ENCODE peak calls at places on chromosomes 7 and 10, in eight cellular contexts. R is sigmoid colon, N is IMR-90, Y is breast epithelium, H is thyroid gland, D is uterus, B is tibial nerve, P is transverse colon. J is an unnamed sample.
A peak's percentile ranks its signal among the peaks of the same experiment; 100 is the strongest.

GRCh38 chr7:80145780-80146422 is 11.3 kb downstream of the GNAI1 start:
- DNase-seq in B (no peak), R (no peak), P (no peak), N (peak; percentile 93), Y (no peak), D (no peak), H (no peak), J (no peak)

GRCh38 chr7:148944935-148945934 is 61.1 kb upstream of the EZH2 start:
- DNase-seq in Y (no peak), D (no peak), B (no peak), R (no peak), N (peak; percentile 66), H (no peak), P (no peak), J (no peak)

GRCh38 chr7:108497082-108497725 is 28.7 kb downstream of the PNPLA8 start:
- DNase-seq in R (no peak), D (no peak), P (peak; percentile 21), B (peak; percentile 80), N (peak; percentile 52), Y (no peak), H (peak; percentile 43), J (peak; percentile 54)

GRCh38 chr10:127398140-127398966 is 150.8 kb upstream of the NPS start:
- DNase-seq in R (no peak), B (no peak), N (peak; percentile 73), H (no peak), P (no peak), D (no peak), Y (no peak), J (no peak)

GRCh38 chr10:84654671-84655070 is 326.3 kb downstream of the CCSER2 start:
- DNase-seq in R (no peak), P (no peak), B (no peak), H (no peak), Y (no peak), N (no peak), D (no peak), J (no peak)

GRCh38 chr10:3107426-3107961 is 40.1 kb downstream of the PFKP start:
- DNase-seq in Y (peak; percentile 91), R (peak; percentile 89), P (peak; percentile 43), D (peak; percentile 75), B (peak; percentile 67), H (peak; percentile 67), N (peak; percentile 98), J (no peak)

GRCh38 chr7:1548438-1548831 is 7.6 kb downstream of the TMEM184A start:
- DNase-seq in H (no peak), P (no peak), B (no peak), N (no peak), D (no peak), Y (no peak), R (no peak), J (no peak)

GRCh38 chr10:6473901-6474370 is 106.1 kb downstream of the PRKCQ start:
- DNase-seq in P (no peak), D (no peak), R (no peak), Y (no peak), B (no peak), H (peak; percentile 78), N (no peak), J (no peak)

GRCh38 chr7:149716007-149716931 is 57.1 kb downstream of the ZNF467 start:
- DNase-seq in Y (no peak), N (peak; percentile 23), R (peak; percentile 57), B (no peak), P (no peak), D (no peak), H (no peak), J (no peak)

GRCh38 chr10:105258674-105259065 is 617.6 kb downstream of the SORCS3 start:
- DNase-seq in Y (no peak), N (no peak), B (no peak), P (no peak), D (no peak), H (no peak), R (no peak), J (no peak)

GRCh38 chr10:105253843-105254242 is 612.8 kb downstream of the SORCS3 start:
- DNase-seq in P (no peak), Y (no peak), N (no peak), D (no peak), R (no peak), H (no peak), B (no peak), J (no peak)

GRCh38 chr10:105258036-105258673 is 617.1 kb downstream of the SORCS3 start:
- DNase-seq in H (no peak), Y (no peak), R (no peak), B (no peak), P (no peak), N (no peak), D (no peak), J (no peak)

GRCh38 chr10:105262666-105263065 is 621.6 kb downstream of the SORCS3 start:
- DNase-seq in H (no peak), B (no peak), Y (no peak), P (no peak), N (no peak), D (no peak), R (no peak), J (no peak)

DNA sequence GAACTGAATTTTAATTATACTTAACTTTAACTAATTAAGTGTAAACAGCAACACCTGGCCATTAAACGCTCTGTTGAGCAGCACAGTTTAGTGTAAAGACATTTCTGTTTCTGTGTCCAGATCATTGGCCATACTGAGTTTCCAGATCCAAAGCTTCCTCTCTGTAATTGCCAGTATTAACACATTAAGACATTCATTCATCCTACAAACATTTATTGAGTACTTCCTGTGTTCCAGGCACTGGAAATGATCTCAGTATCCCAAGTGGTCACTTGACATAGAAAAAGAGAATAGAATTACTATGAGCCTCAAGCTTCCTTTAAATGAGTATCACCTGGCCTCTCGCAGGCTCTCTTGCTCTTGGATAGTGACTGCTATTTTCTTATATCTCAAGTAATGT is 618.1 kb downstream of the SORCS3 start:
- DNase-seq in Y (no peak), N (no peak), R (no peak), B (no peak), D (no peak), H (no peak), P (no peak), J (no peak)
- H3K36me3 ChIP-seq in Y (no peaks in the 10 kb centered on the region), N (no peaks in the 10 kb centered on the region), R (no peaks in the 10 kb centered on the region), B (no peaks in the 10 kb centered on the region), D (no peaks in the 10 kb centered on the region), H (no peaks in the 10 kb centered on the region), P (no peaks in the 10 kb centered on the region), J (no peaks in the 10 kb centered on the region)

GRCh38 chr10:35639651-35640311 is 2.3 kb downstream of the FZD8 start:
- DNase-seq in D (peak; percentile 23), P (peak; percentile 14), H (peak; percentile 56), B (no peak), Y (no peak), N (peak; percentile 70), R (peak; percentile 74), J (peak; percentile 33)
- H3K4me3 ChIP-seq in D (no peak overlapping the region), P (no peak overlapping the region), H (peak overlapping the region; percentile 42), B (peak overlapping the region; percentile 19), Y (peak overlapping the region; percentile 48), N (peak overlapping the region; percentile 91), R (peak overlapping the region; percentile 97), J (peak overlapping the region; percentile 79)

GRCh38 chr10:101577121-101577871 is 10.8 kb downstream of the POLL start:
- DNase-seq in B (no peak), P (no peak), H (no peak), N (no peak), Y (no peak), D (no peak), R (no peak), J (no peak)
- TF ChIP-seq POLR2A in B (no peak), P (no peak), H (no peak), N (no peak), Y (no peak), D (no peak), R (no peak), J (no peak)

GRCh38 chr7:105614341-105614840 is 33.1 kb upstream of the EFCAB10 start:
- DNase-seq in Y (no peak), H (no peak), B (no peak), N (no peak), R (peak; percentile 43), P (no peak), D (no peak), J (no peak)
- H3K36me3 ChIP-seq in Y (no peaks in the 10 kb centered on the region), H (peaks cover 12% of the 10 kb centered on the region), B (no peaks in the 10 kb centered on the region), N (peaks cover 23% of the 10 kb centered on the region), R (peaks cover 24% of the 10 kb centered on the region), P (peaks cover 7% of the 10 kb centered on the region), D (no peaks in the 10 kb centered on the region), J (peaks cover 75% of the 10 kb centered on the region)

GRCh38 chr7:116710764-116711452 is 38.9 kb downstream of the MET start:
- DNase-seq in R (no peak), N (no peak), H (no peak), P (no peak), Y (no peak), B (no peak), D (no peak), J (no peak)

GRCh38 chr7:116708248-116708647 is 36.3 kb downstream of the MET start:
- DNase-seq in P (no peak), R (no peak), N (no peak), B (no peak), H (no peak), D (no peak), Y (no peak), J (no peak)

GRCh38 chr7:116709336-116709735 is 37.3 kb downstream of the MET start:
- DNase-seq in N (no peak), R (no peak), B (no peak), Y (no peak), D (no peak), H (no peak), P (no peak), J (no peak)

GRCh38 chr7:116707289-116707688 is 35.3 kb downstream of the MET start:
- DNase-seq in D (no peak), Y (no peak), B (no peak), N (no peak), R (no peak), P (no peak), H (no peak), J (no peak)

GRCh38 chr7:116708861-116709260 is 36.9 kb downstream of the MET start:
- DNase-seq in R (no peak), Y (no peak), B (no peak), H (no peak), P (no peak), N (no peak), D (no peak), J (no peak)
- H3K4me3 ChIP-seq in R (no peak overlapping the region), Y (no peak overlapping the region), B (no peak overlapping the region), H (no peak overlapping the region), P (no peak overlapping the region), N (no peak overlapping the region), D (no peak overlapping the region), J (no peak overlapping the region)

GRCh38 chr7:6729492-6730342 is 23.0 kb upstream of the ZNF12 start:
- DNase-seq in D (peak; percentile 91), H (peak; percentile 97), Y (peak; percentile 80), P (peak; percentile 94), R (peak; percentile 97), N (peak; percentile 90), B (peak; percentile 69), J (peak; percentile 93)
- TF ChIP-seq POLR2A in D (peak; percentile 21), H (no peak), Y (peak; percentile 22), P (peak; percentile 61), R (no peak), N (peak; percentile 70), B (peak; percentile 50), J (no peak)

J was measured in stomach.